ENCODE peak calls at places on chromosome 15, in eight cellular contexts. One of them, this sample, is unnamed.
A peak's percentile ranks its signal among the peaks of the same experiment; 100 is the strongest.

GRCh38 chr15:84552896-84553295 is 47.9 kb upstream of the ZSCAN2 start:
- DNase-seq in dermis blood vessel endothelial cell: no peak
- DNase-seq in B cell: no peak
- DNase-seq in HEK293T: no peak
- DNase-seq in AML-193: no peak
- DNase-seq in lung microvascular endothelial cell: no peak
- DNase-seq in cardiac muscle cell: no peak
- DNase-seq in thyroid gland: no peak
- DNase-seq in this sample: no peak

GRCh38 chr15:80906159-80906775 is 83.4 kb downstream of the MESD start:
- DNase-seq in thyroid gland: no peak
- DNase-seq in cardiac muscle cell: peak; percentile 43
- DNase-seq in dermis blood vessel endothelial cell: no peak
- DNase-seq in lung microvascular endothelial cell: no peak
- DNase-seq in AML-193: no peak
- DNase-seq in HEK293T: peak; percentile 46
- DNase-seq in B cell: no peak
- DNase-seq in this sample: no peak

GRCh38 chr15:27114440-27114839 is 143.5 kb downstream of the GABRG3 start:
- DNase-seq in dermis blood vessel endothelial cell: no peak
- DNase-seq in thyroid gland: no peak
- DNase-seq in cardiac muscle cell: no peak
- DNase-seq in AML-193: no peak
- DNase-seq in B cell: no peak
- DNase-seq in lung microvascular endothelial cell: no peak
- DNase-seq in HEK293T: no peak
- DNase-seq in this sample: no peak

GRCh38 chr15:67411491-67411890 is 109.4 kb upstream of the C15orf61 start:
- DNase-seq in B cell: no peak
- DNase-seq in thyroid gland: no peak
- DNase-seq in AML-193: no peak
- DNase-seq in HEK293T: no peak
- DNase-seq in cardiac muscle cell: no peak
- DNase-seq in lung microvascular endothelial cell: no peak
- DNase-seq in dermis blood vessel endothelial cell: no peak
- DNase-seq in this sample: no peak

GRCh38 chr15:98889930-98890695 is 117.5 kb downstream of the PGPEP1L start:
- DNase-seq in lung microvascular endothelial cell: peak; percentile 78
- DNase-seq in thyroid gland: no peak
- DNase-seq in AML-193: no peak
- DNase-seq in dermis blood vessel endothelial cell: peak; percentile 66
- DNase-seq in B cell: no peak
- DNase-seq in cardiac muscle cell: no peak
- DNase-seq in HEK293T: no peak
- DNase-seq in this sample: no peak

GRCh38 chr15:67456677-67457529 is 64.0 kb upstream of the C15orf61 start:
- DNase-seq in cardiac muscle cell: peak; percentile 88
- DNase-seq in B cell: peak; percentile 67
- DNase-seq in thyroid gland: peak; percentile 83
- DNase-seq in HEK293T: peak; percentile 86
- DNase-seq in lung microvascular endothelial cell: peak; percentile 71
- DNase-seq in dermis blood vessel endothelial cell: peak; percentile 81
- DNase-seq in AML-193: peak; percentile 73
- DNase-seq in this sample: peak; percentile 66

GRCh38 chr15:82689147-82689546 is 20.5 kb downstream of the AP3B2 start:
- DNase-seq in B cell: no peak
- DNase-seq in AML-193: no peak
- DNase-seq in dermis blood vessel endothelial cell: no peak
- DNase-seq in HEK293T: no peak
- DNase-seq in thyroid gland: no peak
- DNase-seq in lung microvascular endothelial cell: no peak
- DNase-seq in cardiac muscle cell: no peak
- DNase-seq in this sample: no peak

GRCh38 chr15:88680241-88680910 is 41.6 kb downstream of the ISG20 start:
- DNase-seq in HEK293T: no peak
- DNase-seq in thyroid gland: no peak
- DNase-seq in dermis blood vessel endothelial cell: no peak
- DNase-seq in lung microvascular endothelial cell: no peak
- DNase-seq in AML-193: no peak
- DNase-seq in cardiac muscle cell: no peak
- DNase-seq in B cell: no peak
- DNase-seq in this sample: no peak

GRCh38 chr15:42090781-42091180 is 3.6 kb downstream of the PLA2G4D start:
- DNase-seq in dermis blood vessel endothelial cell: no peak
- DNase-seq in AML-193: no peak
- DNase-seq in cardiac muscle cell: no peak
- DNase-seq in B cell: no peak
- DNase-seq in lung microvascular endothelial cell: no peak
- DNase-seq in thyroid gland: no peak
- DNase-seq in HEK293T: no peak
- DNase-seq in this sample: no peak

GRCh38 chr15:92576597-92577200 is 78.9 kb downstream of the FAM174B start:
- DNase-seq in B cell: no peak
- DNase-seq in dermis blood vessel endothelial cell: no peak
- DNase-seq in cardiac muscle cell: no peak
- DNase-seq in HEK293T: no peak
- DNase-seq in thyroid gland: no peak
- DNase-seq in AML-193: no peak
- DNase-seq in lung microvascular endothelial cell: no peak
- DNase-seq in this sample: no peak

GRCh38 chr15:26738996-26739395 is 33.9 kb downstream of the GABRB3 start:
- DNase-seq in dermis blood vessel endothelial cell: no peak
- DNase-seq in thyroid gland: no peak
- DNase-seq in AML-193: no peak
- DNase-seq in HEK293T: no peak
- DNase-seq in B cell: no peak
- DNase-seq in lung microvascular endothelial cell: no peak
- DNase-seq in cardiac muscle cell: no peak
- DNase-seq in this sample: no peak

GRCh38 chr15:78007965-78008886 is 69.3 kb downstream of the TBC1D2B start:
- DNase-seq in dermis blood vessel endothelial cell: no peak
- DNase-seq in cardiac muscle cell: no peak
- DNase-seq in B cell: no peak
- DNase-seq in lung microvascular endothelial cell: no peak
- DNase-seq in AML-193: no peak
- DNase-seq in thyroid gland: peak; percentile 40
- DNase-seq in HEK293T: no peak
- DNase-seq in this sample: no peak

GRCh38 chr15:98778960-98779359 is 130.6 kb downstream of the IGF1R start:
- DNase-seq in lung microvascular endothelial cell: no peak
- DNase-seq in HEK293T: no peak
- DNase-seq in cardiac muscle cell: no peak
- DNase-seq in thyroid gland: no peak
- DNase-seq in AML-193: no peak
- DNase-seq in B cell: no peak
- DNase-seq in dermis blood vessel endothelial cell: no peak
- DNase-seq in this sample: no peak

GRCh38 chr15:74385442-74386132 is 18.1 kb upstream of the CYP11A1 start:
- DNase-seq in cardiac muscle cell: no peak
- DNase-seq in thyroid gland: no peak
- DNase-seq in lung microvascular endothelial cell: peak; percentile 66
- DNase-seq in dermis blood vessel endothelial cell: peak; percentile 72
- DNase-seq in AML-193: no peak
- DNase-seq in B cell: no peak
- DNase-seq in HEK293T: no peak
- DNase-seq in this sample: no peak

GRCh38 chr15:33985287-33985686 is 17.0 kb downstream of the CHRM5 start:
- DNase-seq in B cell: no peak
- DNase-seq in dermis blood vessel endothelial cell: no peak
- DNase-seq in HEK293T: no peak
- DNase-seq in thyroid gland: no peak
- DNase-seq in cardiac muscle cell: peak; percentile 18
- DNase-seq in lung microvascular endothelial cell: peak; percentile 36
- DNase-seq in AML-193: no peak
- DNase-seq in this sample: no peak

GRCh38 chr15:71182522-71182921 is 67.3 kb downstream of the THSD4 start:
- DNase-seq in AML-193: no peak
- DNase-seq in cardiac muscle cell: no peak
- DNase-seq in thyroid gland: no peak
- DNase-seq in dermis blood vessel endothelial cell: no peak
- DNase-seq in HEK293T: no peak
- DNase-seq in B cell: no peak
- DNase-seq in lung microvascular endothelial cell: no peak
- DNase-seq in this sample: no peak

GRCh38 chr15:40815042-40815678 is 7.9 kb upstream of the DNAJC17 start:
- DNase-seq in B cell: no peak
- DNase-seq in dermis blood vessel endothelial cell: no peak
- DNase-seq in cardiac muscle cell: peak; percentile 47
- DNase-seq in thyroid gland: peak; percentile 88
- DNase-seq in AML-193: no peak
- DNase-seq in HEK293T: no peak
- DNase-seq in lung microvascular endothelial cell: no peak
- DNase-seq in this sample: no peak

GRCh38 chr15:85649372-85649771 is 145.4 kb downstream of the KLHL25 start:
- DNase-seq in thyroid gland: no peak
- DNase-seq in AML-193: peak; percentile 78
- DNase-seq in dermis blood vessel endothelial cell: peak; percentile 89
- DNase-seq in cardiac muscle cell: peak; percentile 13
- DNase-seq in B cell: no peak
- DNase-seq in lung microvascular endothelial cell: peak; percentile 89
- DNase-seq in HEK293T: no peak
- DNase-seq in this sample: peak; percentile 95

GRCh38 chr15:91967935-91968605 is 114.6 kb downstream of the SLCO3A1 start:
- DNase-seq in lung microvascular endothelial cell: no peak
- DNase-seq in AML-193: no peak
- DNase-seq in HEK293T: no peak
- DNase-seq in thyroid gland: peak; percentile 77
- DNase-seq in B cell: no peak
- DNase-seq in dermis blood vessel endothelial cell: no peak
- DNase-seq in cardiac muscle cell: no peak
- DNase-seq in this sample: no peak

GRCh38 chr15:51190424-51191068 is 95.8 kb upstream of the TNFAIP8L3 start:
- DNase-seq in dermis blood vessel endothelial cell: peak; percentile 39
- DNase-seq in cardiac muscle cell: no peak
- DNase-seq in thyroid gland: peak; percentile 20
- DNase-seq in B cell: no peak
- DNase-seq in lung microvascular endothelial cell: peak; percentile 29
- DNase-seq in HEK293T: no peak
- DNase-seq in AML-193: no peak
- DNase-seq in this sample: no peak

GRCh38 chr15:63198752-63199250 is 9.4 kb downstream of the RAB8B start:
- DNase-seq in B cell: no peak
- DNase-seq in HEK293T: no peak
- DNase-seq in dermis blood vessel endothelial cell: no peak
- DNase-seq in lung microvascular endothelial cell: no peak
- DNase-seq in AML-193: no peak
- DNase-seq in thyroid gland: no peak
- DNase-seq in cardiac muscle cell: no peak
- DNase-seq in this sample: peak; percentile 38

GRCh38 chr15:90058308-90058707 is 44.0 kb downstream of the IDH2 start:
- DNase-seq in AML-193: no peak
- DNase-seq in HEK293T: no peak
- DNase-seq in cardiac muscle cell: no peak
- DNase-seq in dermis blood vessel endothelial cell: no peak
- DNase-seq in thyroid gland: no peak
- DNase-seq in lung microvascular endothelial cell: no peak
- DNase-seq in B cell: no peak
- DNase-seq in this sample: peak; percentile 72

GRCh38 chr15:48634934-48635333 is 10.6 kb downstream of the FBN1 start:
- DNase-seq in B cell: no peak
- DNase-seq in HEK293T: no peak
- DNase-seq in lung microvascular endothelial cell: no peak
- DNase-seq in thyroid gland: no peak
- DNase-seq in cardiac muscle cell: no peak
- DNase-seq in dermis blood vessel endothelial cell: no peak
- DNase-seq in AML-193: no peak
- DNase-seq in this sample: no peak

GRCh38 chr15:35330921-35331320 is 215.0 kb downstream of the DPH6 start:
- DNase-seq in HEK293T: no peak
- DNase-seq in thyroid gland: no peak
- DNase-seq in lung microvascular endothelial cell: peak; percentile 15
- DNase-seq in B cell: no peak
- DNase-seq in cardiac muscle cell: no peak
- DNase-seq in AML-193: no peak
- DNase-seq in dermis blood vessel endothelial cell: peak; percentile 19
- DNase-seq in this sample: no peak

GRCh38 chr15:89647191-89647851 is 7.9 kb downstream of the KIF7 start:
- DNase-seq in cardiac muscle cell: peak; percentile 81
- DNase-seq in lung microvascular endothelial cell: peak; percentile 64
- DNase-seq in thyroid gland: peak; percentile 80
- DNase-seq in AML-193: no peak
- DNase-seq in HEK293T: peak; percentile 93
- DNase-seq in dermis blood vessel endothelial cell: peak; percentile 83
- DNase-seq in B cell: peak; percentile 79
- DNase-seq in this sample: no peak

This sample was measured in MV-4-11.